ENCODE peak calls at places on chromosomes 13 and 19, in four cellular contexts. F is endothelial cell, W is HL-60, B is astrocyte of the spinal cord. E is an unnamed sample.

GRCh38 chr19:41887711-41888382 is 4.9 kb downstream of the ARHGEF1 start:
- DNase-seq in F (no peak), B (peak), W (no peak), E (no peak)

GRCh38 chr13:46643165-46643777 is 90.3 kb downstream of the LRCH1 start:
- DNase-seq in W (peak), B (no peak), F (no peak), E (no peak)

GRCh38 chr13:73060251-73061160 is 1.7 kb downstream of the KLF5 start:
- DNase-seq in W (no peak), B (peak), F (no peak), E (no peak)

GRCh38 chr13:48969685-48970084 is 6.0 kb upstream of the FNDC3A start:
- DNase-seq in W (no peak), B (no peak), F (no peak), E (no peak)

GRCh38 chr13:95258619-95259194 is 42.5 kb downstream of the ABCC4 start:
- DNase-seq in W (no peak), B (no peak), F (no peak), E (no peak)

GRCh38 chr13:30737511-30738342 is 2.4 kb downstream of the ALOX5AP start:
- DNase-seq in W (peak), F (no peak), B (no peak), E (no peak)

GRCh38 chr19:35025969-35026368 is 4.3 kb upstream of the SCN1B start:
- DNase-seq in B (no peak), F (no peak), W (no peak), E (no peak)

GRCh38 chr19:46859637-46860124 is 1.1 kb upstream of the ARHGAP35 start:
- DNase-seq in W (no peak), F (no peak), B (no peak), E (no peak)

GRCh38 chr19:14015454-14016035 is 9.4 kb upstream of the RFX1 start:
- DNase-seq in F (no peak), B (no peak), W (no peak), E (no peak)

GRCh38 chr19:3270908-3271307 is 46.4 kb downstream of the CELF5 start:
- DNase-seq in B (peak), F (peak), W (no peak), E (peak)

GRCh38 chr19:48963371-48964204 is 1.5 kb upstream of the FTL start:
- DNase-seq in W (peak), B (peak), F (peak), E (peak)

GRCh38 chr13:30235206-30235605 is 72.1 kb downstream of the KATNAL1 start:
- DNase-seq in W (no peak), B (no peak), F (no peak), E (no peak)

GRCh38 chr19:58568731-58569130 is 4.4 kb downstream of the MZF1 start:
- DNase-seq in B (no peak), W (no peak), F (no peak), E (no peak)

GRCh38 chr13:41268764-41269163 is 5.4 kb upstream of the MTRF1 start:
- DNase-seq in B (peak), W (peak), F (peak), E (no peak)

GRCh38 chr13:91185294-91185863 is 162.1 kb upstream of the MIR17HG start:
- DNase-seq in W (no peak), F (no peak), B (peak), E (no peak)

GRCh38 chr19:46351241-46352041 is 4.6 kb downstream of the PPP5C start:
- DNase-seq in B (peak), F (no peak), W (no peak), E (no peak)

GRCh38 chr19:4187313-4188122 is 5.0 kb downstream of the ANKRD24 start:
- DNase-seq in W (no peak), B (no peak), F (no peak), E (no peak)

GRCh38 chr13:105031306-105031705 is 1504.2 kb downstream of the EFNB2 start:
- DNase-seq in F (no peak), B (no peak), W (no peak), E (no peak)

GRCh38 chr13:29845440-29846056 is 4.9 kb downstream of the UBL3 start:
- DNase-seq in W (no peak), F (no peak), B (peak), E (no peak)

DNA sequence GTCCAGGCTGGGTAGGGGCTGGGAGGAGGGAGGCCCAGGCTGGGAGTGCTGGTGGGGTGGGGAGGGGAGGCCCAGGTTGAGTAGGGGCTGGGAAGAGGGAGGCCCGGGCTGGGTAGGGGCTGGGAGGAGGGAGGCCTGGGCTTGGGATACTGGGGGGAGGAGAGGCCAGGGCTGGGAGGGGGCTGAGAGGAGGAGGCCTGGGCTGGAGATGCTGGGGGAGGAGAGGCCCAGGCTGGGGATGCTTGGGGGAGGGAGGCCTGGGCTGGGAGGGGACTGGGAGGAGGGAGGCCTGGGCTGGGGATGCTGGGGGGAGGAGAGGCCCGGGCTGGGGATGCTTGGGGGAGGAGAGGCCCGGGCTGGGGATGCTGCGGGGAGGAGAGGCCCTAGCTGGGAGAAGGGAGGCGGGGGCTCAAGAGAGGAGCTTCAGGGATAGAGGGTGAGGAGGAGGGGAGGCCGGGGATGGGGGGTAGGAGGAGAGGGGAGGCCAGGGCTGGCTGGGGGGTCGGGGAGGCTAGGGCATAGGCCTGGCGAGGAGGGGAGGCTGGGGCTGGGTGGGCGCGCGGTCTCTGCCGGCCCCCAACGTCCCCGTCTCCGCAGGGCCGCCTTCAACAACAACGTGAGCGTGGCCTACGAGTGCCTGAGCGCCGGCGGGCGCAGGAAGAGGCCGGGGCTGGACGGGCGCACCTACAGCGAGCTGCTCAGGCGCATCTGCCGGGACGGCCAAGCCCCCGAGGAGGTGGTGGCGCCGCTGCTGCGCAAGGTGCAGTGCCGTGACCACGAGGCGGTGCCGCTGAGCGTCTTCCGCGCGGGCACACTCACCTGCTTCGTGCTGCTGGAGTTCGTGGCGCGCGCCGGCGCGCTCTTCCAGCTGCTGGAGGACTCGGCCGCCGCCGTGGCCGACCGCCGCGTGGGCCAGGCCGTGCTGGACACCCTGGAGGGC is 11.3 kb downstream of the TPGS1 start:
- DNase-seq in B (no peak), F (no peak), W (no peak), E (peak)
- TF ChIP-seq CTCF in B (no peak), F (no peak), W (no peak), E (no peak)

DNA sequence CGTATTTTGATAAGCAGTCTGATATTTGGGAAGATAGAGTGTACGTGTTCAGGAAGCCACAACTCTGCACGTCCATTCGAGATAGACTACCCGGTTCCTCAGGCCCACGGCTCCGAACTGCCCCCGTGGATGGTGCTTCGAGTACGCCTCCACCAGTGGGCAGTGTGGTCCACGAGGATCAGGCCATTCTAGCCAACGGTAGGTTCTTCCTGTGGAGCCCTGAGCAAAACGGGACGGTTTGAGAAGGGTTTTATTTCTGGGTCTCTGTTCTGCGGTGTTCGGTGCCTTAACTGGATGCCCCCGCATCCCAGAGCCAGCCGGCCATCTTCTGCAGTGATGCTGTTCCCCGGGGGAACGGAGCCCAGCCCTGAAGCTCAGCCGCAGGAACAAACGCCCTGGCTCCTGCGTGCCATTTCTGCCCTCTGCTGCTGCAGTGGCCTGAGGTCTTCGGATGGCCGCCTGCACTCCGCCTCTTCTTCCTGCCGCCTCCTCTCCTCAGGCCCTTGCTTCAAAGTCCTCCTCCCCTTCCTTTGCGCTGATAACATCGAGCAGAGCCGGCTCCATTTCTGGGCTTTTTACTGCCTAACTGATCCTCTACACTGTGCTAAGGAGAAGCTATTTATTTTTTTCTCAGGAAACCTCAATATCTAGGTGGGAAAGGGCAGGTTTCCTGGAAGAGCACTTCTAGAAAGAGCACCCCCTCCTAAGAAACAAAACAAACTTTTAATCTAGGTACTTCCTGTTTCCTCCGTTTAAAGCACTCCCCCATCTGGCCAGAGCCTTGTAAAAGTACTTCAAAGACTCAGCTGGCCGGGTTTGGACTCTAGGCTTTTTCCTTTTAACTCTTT is 36.2 kb upstream of the SLC46A3 start:
- DNase-seq in B (peak), W (no peak), F (peak), E (no peak)
- TF ChIP-seq CTCF in B (no peak), W (no peak), F (peak), E (no peak)

GRCh38 chr19:18203863-18204393 is at the start of gene RAB3A:
- DNase-seq in B (peak), F (peak), W (peak), E (peak)
- TF ChIP-seq CTCF in B (no peak), F (no peak), W (no peak), E (no peak)

GRCh38 chr13:111027481-111028439 is 87.3 kb upstream of the ARHGEF7 start:
- DNase-seq in B (no peak), F (no peak), W (no peak), E (no peak)
- TF ChIP-seq CTCF in B (no peak), F (no peak), W (no peak), E (no peak)

E was measured in glutamatergic neuron.